ENCODE peak calls at places on chromosomes 11 and 22, in ten cellular contexts. One of them, this sample, is unnamed.

GRCh38 chr11:70510571-70510970 is 112.2 kb downstream of the CTTN start:
- DNase-seq in NCI-H345: no peak
- DNase-seq in NCI-H2081: no peak
- DNase-seq in COR-L47: no peak
- DNase-seq in erythroblast: no peak
- DNase-seq in activated T-cell treated with anti-CD3 and anti-CD28 coated beads for 1 hour: no peak
- DNase-seq in IMR-90: no peak
- DNase-seq in RPMI8226: no peak
- DNase-seq in AML-193: no peak
- DNase-seq in kidney: peak; percentile 46
- DNase-seq in this sample: no peak

GRCh38 chr11:111530091-111530490 is 10.4 kb upstream of the LAYN start:
- DNase-seq in kidney: no peak
- DNase-seq in RPMI8226: no peak
- DNase-seq in COR-L47: no peak
- DNase-seq in NCI-H345: no peak
- DNase-seq in AML-193: no peak
- DNase-seq in activated T-cell treated with anti-CD3 and anti-CD28 coated beads for 1 hour: no peak
- DNase-seq in NCI-H2081: no peak
- DNase-seq in IMR-90: no peak
- DNase-seq in erythroblast: no peak
- DNase-seq in this sample: no peak

GRCh38 chr11:1307163-1307870 is 2.1 kb downstream of the TOLLIP start:
- DNase-seq in COR-L47: no peak
- DNase-seq in IMR-90: no peak
- DNase-seq in NCI-H2081: no peak
- DNase-seq in activated T-cell treated with anti-CD3 and anti-CD28 coated beads for 1 hour: no peak
- DNase-seq in erythroblast: no peak
- DNase-seq in kidney: no peak
- DNase-seq in NCI-H345: no peak
- DNase-seq in AML-193: peak; percentile 31
- DNase-seq in RPMI8226: no peak
- DNase-seq in this sample: peak; percentile 79

GRCh38 chr11:68342459-68343158 is 30.2 kb downstream of the LRP5 start:
- DNase-seq in activated T-cell treated with anti-CD3 and anti-CD28 coated beads for 1 hour: no peak
- DNase-seq in kidney: no peak
- DNase-seq in AML-193: no peak
- DNase-seq in COR-L47: peak; percentile 5
- DNase-seq in IMR-90: no peak
- DNase-seq in RPMI8226: no peak
- DNase-seq in NCI-H345: peak; percentile 16
- DNase-seq in erythroblast: no peak
- DNase-seq in NCI-H2081: no peak
- DNase-seq in this sample: peak; percentile 72

GRCh38 chr11:65850217-65851082 is 7.5 kb downstream of the CFL1 start:
- DNase-seq in RPMI8226: no peak
- DNase-seq in IMR-90: no peak
- DNase-seq in activated T-cell treated with anti-CD3 and anti-CD28 coated beads for 1 hour: no peak
- DNase-seq in COR-L47: no peak
- DNase-seq in NCI-H2081: no peak
- DNase-seq in AML-193: no peak
- DNase-seq in kidney: no peak
- DNase-seq in erythroblast: no peak
- DNase-seq in NCI-H345: no peak
- DNase-seq in this sample: no peak

GRCh38 chr11:92225563-92226308 is 1.1 kb downstream of the FAT3 start:
- DNase-seq in COR-L47: peak; percentile 33
- DNase-seq in erythroblast: no peak
- DNase-seq in NCI-H345: peak; percentile 84
- DNase-seq in AML-193: no peak
- DNase-seq in RPMI8226: no peak
- DNase-seq in IMR-90: no peak
- DNase-seq in activated T-cell treated with anti-CD3 and anti-CD28 coated beads for 1 hour: no peak
- DNase-seq in kidney: peak; percentile 79
- DNase-seq in NCI-H2081: peak; percentile 6
- DNase-seq in this sample: no peak

GRCh38 chr11:45289369-45289768 is 3.2 kb upstream of the SYT13 start:
- DNase-seq in activated T-cell treated with anti-CD3 and anti-CD28 coated beads for 1 hour: no peak
- DNase-seq in AML-193: no peak
- DNase-seq in NCI-H2081: no peak
- DNase-seq in kidney: no peak
- DNase-seq in erythroblast: no peak
- DNase-seq in COR-L47: no peak
- DNase-seq in NCI-H345: no peak
- DNase-seq in RPMI8226: no peak
- DNase-seq in IMR-90: peak; percentile 65
- DNase-seq in this sample: no peak

GRCh38 chr11:19241260-19242183 is 777 bp upstream of the E2F8 start:
- DNase-seq in AML-193: peak; percentile 31
- DNase-seq in kidney: peak; percentile 84
- DNase-seq in IMR-90: no peak
- DNase-seq in NCI-H345: peak; percentile 46
- DNase-seq in RPMI8226: peak; percentile 62
- DNase-seq in NCI-H2081: no peak
- DNase-seq in COR-L47: no peak
- DNase-seq in erythroblast: peak; percentile 86
- DNase-seq in activated T-cell treated with anti-CD3 and anti-CD28 coated beads for 1 hour: no peak
- DNase-seq in this sample: peak; percentile 61

GRCh38 chr11:46800177-46800576 is 45.9 kb downstream of the CKAP5 start:
- DNase-seq in AML-193: no peak
- DNase-seq in activated T-cell treated with anti-CD3 and anti-CD28 coated beads for 1 hour: no peak
- DNase-seq in kidney: no peak
- DNase-seq in COR-L47: no peak
- DNase-seq in NCI-H345: no peak
- DNase-seq in RPMI8226: no peak
- DNase-seq in NCI-H2081: no peak
- DNase-seq in IMR-90: peak; percentile 16
- DNase-seq in erythroblast: no peak
- DNase-seq in this sample: no peak

GRCh38 chr22:32378703-32379272 is 21.1 kb downstream of the RFPL3 start:
- DNase-seq in AML-193: peak; percentile 43
- DNase-seq in IMR-90: peak; percentile 18
- DNase-seq in activated T-cell treated with anti-CD3 and anti-CD28 coated beads for 1 hour: no peak
- DNase-seq in RPMI8226: peak; percentile 61
- DNase-seq in COR-L47: no peak
- DNase-seq in kidney: no peak
- DNase-seq in NCI-H2081: peak; percentile 3
- DNase-seq in erythroblast: peak; percentile 49
- DNase-seq in NCI-H345: no peak
- DNase-seq in this sample: no peak

GRCh38 chr11:57515332-57516060 is at the start of gene SLC43A1:
- DNase-seq in COR-L47: peak; percentile 12
- DNase-seq in erythroblast: peak; percentile 78
- DNase-seq in IMR-90: peak; percentile 59
- DNase-seq in RPMI8226: peak; percentile 71
- DNase-seq in NCI-H345: no peak
- DNase-seq in NCI-H2081: peak; percentile 45
- DNase-seq in activated T-cell treated with anti-CD3 and anti-CD28 coated beads for 1 hour: peak; percentile 12
- DNase-seq in AML-193: peak; percentile 18
- DNase-seq in kidney: peak; percentile 88
- DNase-seq in this sample: peak; percentile 68

GRCh38 chr11:19879309-19880087 is 166.9 kb downstream of the NAV2 start:
- DNase-seq in RPMI8226: no peak
- DNase-seq in AML-193: no peak
- DNase-seq in IMR-90: no peak
- DNase-seq in COR-L47: no peak
- DNase-seq in NCI-H345: no peak
- DNase-seq in kidney: no peak
- DNase-seq in erythroblast: no peak
- DNase-seq in activated T-cell treated with anti-CD3 and anti-CD28 coated beads for 1 hour: no peak
- DNase-seq in NCI-H2081: no peak
- DNase-seq in this sample: no peak

GRCh38 chr11:87421422-87421821 is 383.7 kb downstream of the TMEM135 start:
- DNase-seq in AML-193: peak; percentile 58
- DNase-seq in IMR-90: peak; percentile 87
- DNase-seq in NCI-H2081: peak; percentile 65
- DNase-seq in COR-L47: peak; percentile 44
- DNase-seq in kidney: no peak
- DNase-seq in erythroblast: peak; percentile 85
- DNase-seq in RPMI8226: peak; percentile 66
- DNase-seq in NCI-H345: peak; percentile 81
- DNase-seq in activated T-cell treated with anti-CD3 and anti-CD28 coated beads for 1 hour: no peak
- DNase-seq in this sample: no peak

GRCh38 chr11:33970984-33971466 is 79.1 kb upstream of the LMO2 start:
- DNase-seq in kidney: no peak
- DNase-seq in NCI-H2081: peak; percentile 53
- DNase-seq in NCI-H345: peak; percentile 60
- DNase-seq in RPMI8226: peak; percentile 31
- DNase-seq in IMR-90: peak; percentile 50
- DNase-seq in COR-L47: peak; percentile 33
- DNase-seq in AML-193: peak; percentile 64
- DNase-seq in erythroblast: peak; percentile 86
- DNase-seq in activated T-cell treated with anti-CD3 and anti-CD28 coated beads for 1 hour: no peak
- DNase-seq in this sample: no peak

GRCh38 chr11:75283391-75283931 is 42.9 kb downstream of the TPBGL start:
- DNase-seq in COR-L47: no peak
- DNase-seq in erythroblast: no peak
- DNase-seq in kidney: peak; percentile 59
- DNase-seq in NCI-H345: no peak
- DNase-seq in RPMI8226: no peak
- DNase-seq in activated T-cell treated with anti-CD3 and anti-CD28 coated beads for 1 hour: no peak
- DNase-seq in IMR-90: no peak
- DNase-seq in NCI-H2081: no peak
- DNase-seq in AML-193: no peak
- DNase-seq in this sample: no peak

GRCh38 chr11:96161271-96162089 is 181.5 kb downstream of the MAML2 start:
- DNase-seq in kidney: no peak
- DNase-seq in NCI-H345: no peak
- DNase-seq in NCI-H2081: no peak
- DNase-seq in RPMI8226: no peak
- DNase-seq in COR-L47: no peak
- DNase-seq in IMR-90: peak; percentile 68
- DNase-seq in AML-193: no peak
- DNase-seq in erythroblast: no peak
- DNase-seq in activated T-cell treated with anti-CD3 and anti-CD28 coated beads for 1 hour: no peak
- DNase-seq in this sample: no peak

GRCh38 chr11:87851234-87851633 is 324.0 kb downstream of the RAB38 start:
- DNase-seq in NCI-H345: no peak
- DNase-seq in activated T-cell treated with anti-CD3 and anti-CD28 coated beads for 1 hour: no peak
- DNase-seq in RPMI8226: no peak
- DNase-seq in AML-193: no peak
- DNase-seq in erythroblast: no peak
- DNase-seq in kidney: no peak
- DNase-seq in IMR-90: peak; percentile 61
- DNase-seq in COR-L47: no peak
- DNase-seq in NCI-H2081: no peak
- DNase-seq in this sample: no peak

GRCh38 chr11:43908191-43908590 is 27.6 kb downstream of the ALKBH3 start:
- DNase-seq in IMR-90: no peak
- DNase-seq in kidney: no peak
- DNase-seq in NCI-H345: no peak
- DNase-seq in NCI-H2081: no peak
- DNase-seq in COR-L47: no peak
- DNase-seq in erythroblast: no peak
- DNase-seq in RPMI8226: no peak
- DNase-seq in activated T-cell treated with anti-CD3 and anti-CD28 coated beads for 1 hour: no peak
- DNase-seq in AML-193: no peak
- DNase-seq in this sample: no peak

GRCh38 chr11:74470526-74470925 is 3.2 kb upstream of the KCNE3 start:
- DNase-seq in erythroblast: no peak
- DNase-seq in IMR-90: no peak
- DNase-seq in NCI-H345: peak; percentile 76
- DNase-seq in activated T-cell treated with anti-CD3 and anti-CD28 coated beads for 1 hour: no peak
- DNase-seq in RPMI8226: no peak
- DNase-seq in kidney: no peak
- DNase-seq in COR-L47: peak; percentile 14
- DNase-seq in AML-193: no peak
- DNase-seq in NCI-H2081: no peak
- DNase-seq in this sample: no peak

GRCh38 chr11:75350743-75351540 is 519 bp downstream of the ARRB1 start:
- DNase-seq in COR-L47: no peak
- DNase-seq in AML-193: peak; percentile 29
- DNase-seq in erythroblast: peak; percentile 57
- DNase-seq in NCI-H345: no peak
- DNase-seq in RPMI8226: peak; percentile 20
- DNase-seq in activated T-cell treated with anti-CD3 and anti-CD28 coated beads for 1 hour: peak; percentile 31
- DNase-seq in kidney: peak; percentile 88
- DNase-seq in NCI-H2081: no peak
- DNase-seq in IMR-90: peak; percentile 46
- DNase-seq in this sample: peak; percentile 81

GRCh38 chr11:94139421-94139820 is 10.8 kb downstream of the PANX1 start:
- DNase-seq in COR-L47: no peak
- DNase-seq in erythroblast: no peak
- DNase-seq in NCI-H345: no peak
- DNase-seq in NCI-H2081: no peak
- DNase-seq in kidney: no peak
- DNase-seq in AML-193: no peak
- DNase-seq in RPMI8226: no peak
- DNase-seq in IMR-90: no peak
- DNase-seq in activated T-cell treated with anti-CD3 and anti-CD28 coated beads for 1 hour: no peak
- DNase-seq in this sample: no peak

GRCh38 chr11:28117712-28118111 is 9.5 kb downstream of the METTL15 start:
- DNase-seq in NCI-H345: no peak
- DNase-seq in COR-L47: no peak
- DNase-seq in AML-193: no peak
- DNase-seq in erythroblast: no peak
- DNase-seq in activated T-cell treated with anti-CD3 and anti-CD28 coated beads for 1 hour: no peak
- DNase-seq in kidney: no peak
- DNase-seq in NCI-H2081: no peak
- DNase-seq in IMR-90: no peak
- DNase-seq in RPMI8226: no peak
- DNase-seq in this sample: no peak

GRCh38 chr11:31882951-31883392 is 71.8 kb upstream of the PAX6 start:
- DNase-seq in NCI-H2081: no peak
- DNase-seq in activated T-cell treated with anti-CD3 and anti-CD28 coated beads for 1 hour: no peak
- DNase-seq in AML-193: no peak
- DNase-seq in kidney: no peak
- DNase-seq in COR-L47: no peak
- DNase-seq in RPMI8226: no peak
- DNase-seq in NCI-H345: no peak
- DNase-seq in IMR-90: no peak
- DNase-seq in erythroblast: no peak
- DNase-seq in this sample: no peak

GRCh38 chr11:19679952-19680823 is 32.4 kb upstream of the NAV2 start:
- DNase-seq in kidney: peak; percentile 97
- DNase-seq in activated T-cell treated with anti-CD3 and anti-CD28 coated beads for 1 hour: no peak
- DNase-seq in NCI-H345: no peak
- DNase-seq in AML-193: no peak
- DNase-seq in RPMI8226: no peak
- DNase-seq in erythroblast: no peak
- DNase-seq in COR-L47: no peak
- DNase-seq in IMR-90: peak; percentile 99
- DNase-seq in NCI-H2081: no peak
- DNase-seq in this sample: peak; percentile 79

GRCh38 chr22:50701428-50702154 is 29.0 kb downstream of the SHANK3 start:
- DNase-seq in kidney: peak; percentile 39
- DNase-seq in RPMI8226: no peak
- DNase-seq in erythroblast: no peak
- DNase-seq in activated T-cell treated with anti-CD3 and anti-CD28 coated beads for 1 hour: no peak
- DNase-seq in NCI-H345: no peak
- DNase-seq in NCI-H2081: no peak
- DNase-seq in IMR-90: no peak
- DNase-seq in COR-L47: no peak
- DNase-seq in AML-193: no peak
- DNase-seq in this sample: peak; percentile 11